ENCODE peak calls at places on chromosomes 4 and X, in four cellular contexts. V is K562, Y is GM12878, C is HepG2. K is an unnamed sample.

GRCh38 chr4:147768113-147768512 is 36.2 kb downstream of the ARHGAP10 start:
- DNase-seq in V (no peak), Y (no peak), C (no peak), K (no peak)

GRCh38 chrX:11103006-11103405 is 8.1 kb upstream of the HCCS start:
- DNase-seq in V (no peak), Y (no peak), C (no peak), K (no peak)

GRCh38 chrX:2677764-2678163 is 13.3 kb upstream of the CD99 start:
- DNase-seq in V (peak), Y (no peak), C (no peak), K (no peak)

GRCh38 chrX:40213092-40213491 is 115.3 kb upstream of the BCOR start:
- DNase-seq in V (no peak), Y (no peak), C (no peak), K (no peak)

GRCh38 chr4:185109736-185110135 is 33.3 kb upstream of the SLC25A4 start:
- DNase-seq in V (no peak), Y (no peak), C (no peak), K (no peak)

GRCh38 chr4:48909697-48910096 is 3.1 kb upstream of the OCIAD2 start:
- DNase-seq in V (peak), Y (no peak), C (no peak), K (peak)

GRCh38 chrX:107721966-107722707 is 53.5 kb downstream of the TSC22D3 start:
- DNase-seq in V (no peak), Y (no peak), C (no peak), K (no peak)

GRCh38 chr4:151231915-151232595 is 44.9 kb upstream of the PRSS48 start:
- DNase-seq in V (no peak), Y (no peak), C (no peak), K (no peak)

GRCh38 chrX:3712870-3713224 is 602 bp downstream of the PRKX start:
- DNase-seq in V (peak), Y (no peak), C (no peak), K (no peak)

GRCh38 chr4:151948351-151949016 is 187.7 kb upstream of the GATB start:
- DNase-seq in V (no peak), Y (no peak), C (no peak), K (no peak)

GRCh38 chr4:134216436-134216835 is 14.8 kb upstream of the PABPC4L start:
- DNase-seq in V (no peak), Y (no peak), C (no peak), K (no peak)

GRCh38 chr4:52577285-52577968 is 81.7 kb downstream of the USP46 start:
- DNase-seq in V (no peak), Y (no peak), C (no peak), K (no peak)

GRCh38 chr4:15004701-15005301 is 2.5 kb downstream of the CPEB2 start:
- DNase-seq in V (peak), Y (no peak), C (peak), K (peak)

DNA sequence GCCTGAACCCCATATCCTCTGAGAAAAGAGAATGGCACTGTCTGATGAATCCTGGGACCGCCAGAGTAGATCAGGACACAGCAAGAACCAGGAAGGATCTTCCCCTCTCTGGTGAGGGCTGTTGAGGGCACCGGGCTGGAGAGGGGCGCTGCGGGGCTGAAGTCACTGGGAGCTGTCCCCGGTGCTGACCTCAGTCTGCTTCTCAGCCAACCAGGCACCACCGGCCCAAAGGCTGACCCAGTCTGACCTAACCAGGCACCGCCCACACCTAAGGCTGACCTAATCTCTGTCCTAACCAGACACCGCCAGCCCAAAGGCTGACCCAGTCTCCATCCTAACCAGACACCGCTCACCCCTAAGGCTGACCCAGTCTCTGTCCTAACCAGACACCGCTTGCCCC is 82.8 kb downstream of the CPZ start:
- DNase-seq in V (peak), Y (no peak), C (peak), K (no peak)
- TF ChIP-seq CHD2 in V (no peak), Y (no peak), C (no peak), K (no peak)

DNA sequence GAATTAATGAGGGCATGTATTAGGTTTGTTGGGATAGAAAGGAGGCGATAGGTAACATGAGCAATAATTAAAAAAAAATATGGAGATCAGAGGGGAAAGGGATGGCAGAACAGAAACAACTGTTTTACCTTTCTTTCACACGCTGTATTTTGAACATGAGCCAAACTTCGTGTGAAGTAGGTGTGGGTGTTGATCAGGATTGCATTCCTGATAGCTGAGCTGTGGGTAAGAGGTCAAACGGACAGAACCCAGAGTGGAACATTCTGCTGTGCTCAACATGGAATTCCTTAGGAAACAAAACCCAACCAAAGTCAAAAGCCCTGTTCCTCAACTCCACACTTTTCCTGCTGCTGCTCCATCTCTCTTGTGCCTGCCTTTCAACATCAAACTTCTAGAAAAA is 162.5 kb upstream of the CASK start:
- DNase-seq in V (no peak), Y (no peak), C (no peak), K (no peak)
- TF ChIP-seq FOXM1 in V (no peak), Y (no peak), C (no peak), K (no peak)

GRCh38 chr4:83082777-83083176 is 31.8 kb downstream of the PLAC8 start:
- DNase-seq in V (no peak), Y (no peak), C (no peak), K (no peak)
- H3K9ac ChIP-seq in V (no peak), Y (no peak), C (no peak), K (no peak)

GRCh38 chr4:1768367-1769034 is 24.6 kb upstream of the FGFR3 start:
- DNase-seq in V (no peak), Y (no peak), C (peak), K (no peak)
- TF ChIP-seq CHD2 in V (no peak), Y (no peak), C (no peak), K (no peak)

GRCh38 chr4:126604273-126604867 is 1028.4 kb upstream of the INTU start:
- DNase-seq in V (peak), Y (no peak), C (peak), K (peak)
- TF ChIP-seq FOXM1 in V (no peak), Y (no peak), C (no peak), K (no peak)

DNA sequence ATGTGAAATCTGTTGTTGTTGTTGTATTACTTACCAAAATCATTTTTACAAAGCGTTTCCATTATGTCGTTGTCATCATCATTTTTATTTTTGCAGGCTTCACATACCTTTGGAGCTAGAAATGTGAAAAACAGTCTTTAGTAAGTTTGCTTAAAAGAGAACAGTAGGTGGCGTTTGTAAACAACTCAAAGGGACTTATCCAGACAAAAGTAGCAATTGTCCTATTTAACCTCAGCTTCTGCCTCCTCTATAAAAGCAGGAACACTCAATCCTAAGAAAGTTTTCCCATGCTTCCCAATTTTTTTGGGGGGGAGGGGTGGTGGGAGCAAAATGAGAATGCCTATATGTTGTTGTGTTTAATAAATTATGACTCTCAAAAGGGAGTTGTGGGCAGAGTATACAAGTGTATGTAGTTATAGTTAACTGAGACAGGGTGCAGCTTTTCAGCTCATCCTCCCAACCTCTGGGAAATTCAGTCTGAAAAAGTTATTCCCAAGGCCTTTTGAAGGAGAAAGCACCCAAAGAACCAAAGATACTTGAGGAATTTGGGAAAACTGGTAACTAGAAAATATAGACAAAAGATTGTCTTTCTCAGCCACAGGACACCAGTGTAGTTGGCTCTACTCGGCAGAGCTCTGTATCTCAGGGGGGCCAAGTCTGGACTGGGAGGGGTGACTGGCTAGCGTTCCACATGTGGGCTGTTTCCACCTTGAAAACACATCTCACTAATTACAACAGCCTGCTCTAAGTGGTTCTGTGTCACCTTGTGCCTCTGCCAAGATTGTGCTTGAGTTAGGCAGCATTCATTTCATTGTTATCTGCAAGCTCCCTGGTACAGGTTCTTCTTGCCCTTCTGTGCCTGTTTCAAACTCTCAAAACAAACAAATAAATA is 2.8 kb downstream of the SFRP2 start:
- DNase-seq in V (no peak), Y (no peak), C (peak), K (peak)
- H3K9ac ChIP-seq in V (no peak), Y (no peak), C (no peak), K (no peak)

DNA sequence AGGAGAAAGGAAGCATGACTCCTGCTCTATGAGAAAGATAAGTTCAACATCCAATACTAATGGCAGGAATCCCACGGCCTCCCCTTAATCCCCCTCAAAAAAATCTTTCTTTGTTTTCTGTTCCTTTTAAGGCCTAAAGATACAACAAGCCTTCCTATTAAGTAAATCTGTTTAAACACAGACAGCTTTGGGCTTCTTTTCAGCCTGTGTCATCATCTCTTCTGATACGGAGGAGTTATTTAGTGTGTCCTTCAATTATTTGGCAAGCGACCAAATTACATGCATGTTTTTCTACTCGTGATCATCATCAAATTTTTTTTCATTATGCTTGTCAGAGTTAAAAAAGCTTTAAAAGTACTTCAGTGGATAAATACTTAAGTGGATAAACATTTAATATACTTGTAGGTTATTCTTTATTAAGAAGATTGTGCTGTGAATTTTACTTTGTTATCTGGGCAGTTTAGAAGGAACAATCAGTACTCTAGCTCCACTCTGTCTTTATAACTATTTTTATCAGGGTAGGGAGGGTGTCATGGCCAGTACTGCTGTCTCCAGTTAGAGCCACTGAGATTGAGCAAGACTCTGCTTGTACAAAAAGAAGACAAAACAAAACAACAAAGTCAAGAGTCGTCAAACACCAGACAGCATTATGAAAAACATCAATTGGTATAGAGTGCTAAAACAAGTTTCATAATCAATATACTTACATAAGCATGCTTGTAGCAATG is 210.6 kb downstream of the PRR32 start:
- DNase-seq in V (no peak), Y (no peak), C (no peak), K (no peak)
- TF ChIP-seq CHD2 in V (no peak), Y (no peak), C (no peak), K (no peak)

GRCh38 chr4:87979810-87980209 is 4.3 kb downstream of the SPP1 start:
- DNase-seq in V (no peak), Y (no peak), C (no peak), K (no peak)

GRCh38 chr4:87974856-87975462 is 555 bp upstream of the SPP1 start:
- DNase-seq in V (no peak), Y (no peak), C (peak), K (no peak)

GRCh38 chr4:87975466-87975865 is at the start of gene SPP1:
- DNase-seq in V (no peak), Y (no peak), C (peak), K (peak)

GRCh38 chr4:87978656-87979055 is 3.1 kb downstream of the SPP1 start:
- DNase-seq in V (peak), Y (no peak), C (no peak), K (no peak)

DNA sequence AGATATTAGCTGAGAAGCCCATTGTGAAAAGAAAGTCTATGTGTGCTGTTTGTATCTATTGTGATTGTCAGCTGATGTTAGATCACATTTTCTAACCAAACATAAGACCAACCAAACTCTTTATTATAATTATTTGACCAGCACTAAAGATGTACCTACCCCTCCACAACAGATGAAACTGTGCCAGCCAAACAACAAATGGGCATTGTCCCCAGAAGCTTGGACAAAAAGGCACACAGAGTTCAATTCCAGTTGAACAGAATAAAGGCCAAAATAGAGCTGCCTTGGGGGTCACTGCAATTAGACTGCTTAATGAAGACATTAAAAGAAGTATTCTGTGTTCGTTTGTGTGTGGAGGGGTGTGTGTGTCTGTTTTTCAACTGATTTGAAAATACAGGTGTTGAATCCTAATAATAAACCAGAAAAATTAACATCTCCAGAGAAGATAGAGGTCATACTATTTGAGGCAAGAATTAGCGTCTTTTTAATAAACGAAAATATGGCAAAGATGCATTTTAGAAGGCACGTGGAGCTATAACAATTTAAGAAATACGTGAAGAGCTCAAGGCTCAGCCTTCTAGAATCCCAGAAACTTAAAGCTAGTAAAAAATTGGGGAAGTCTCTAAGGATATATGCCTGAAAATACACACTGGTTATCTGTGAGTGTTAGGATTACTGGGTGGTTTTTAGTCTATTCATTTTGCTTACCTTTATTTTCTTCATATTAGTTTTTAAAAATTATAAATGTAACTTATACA is 2.2 kb downstream of the SPP1 start:
- DNase-seq in V (no peak), Y (no peak), C (no peak), K (no peak)
- TF ChIP-seq FOXM1 in V (no peak), Y (no peak), C (no peak), K (no peak)